ENCODE peak calls at places on chromosome 10, in seven cellular contexts. One of them, this sample, is unnamed. For H3K36me3, the result is how much of the 10 kb centered on the place peaks cover.

GRCh38 chr10:778626-779330 is 89.3 kb upstream of the DIP2C start:
- DNase-seq in cardiac muscle cell: no peak
- DNase-seq in SK-N-SH: peak
- DNase-seq in adrenal gland: peak
- DNase-seq in fibroblast of lung: peak
- DNase-seq in RWPE2: no peak
- DNase-seq in kidney: no peak
- DNase-seq in this sample: no peak

GRCh38 chr10:124268976-124269375 is 149.7 kb downstream of the OAT start:
- DNase-seq in cardiac muscle cell: no peak
- DNase-seq in SK-N-SH: no peak
- DNase-seq in adrenal gland: no peak
- DNase-seq in fibroblast of lung: no peak
- DNase-seq in RWPE2: peak
- DNase-seq in kidney: no peak
- DNase-seq in this sample: peak

GRCh38 chr10:35563266-35563891 is 41.8 kb upstream of the GJD4 start:
- DNase-seq in cardiac muscle cell: peak
- DNase-seq in SK-N-SH: peak
- DNase-seq in adrenal gland: peak
- DNase-seq in fibroblast of lung: peak
- DNase-seq in RWPE2: no peak
- DNase-seq in kidney: no peak
- DNase-seq in this sample: peak

GRCh38 chr10:117723343-117723742 is 180.8 kb downstream of the EMX2 start:
- DNase-seq in cardiac muscle cell: no peak
- DNase-seq in SK-N-SH: no peak
- DNase-seq in adrenal gland: no peak
- DNase-seq in fibroblast of lung: no peak
- DNase-seq in RWPE2: no peak
- DNase-seq in kidney: no peak
- DNase-seq in this sample: no peak

GRCh38 chr10:59965899-59966650 is 59.7 kb upstream of the CCDC6 start:
- DNase-seq in cardiac muscle cell: no peak
- DNase-seq in SK-N-SH: peak
- DNase-seq in adrenal gland: no peak
- DNase-seq in fibroblast of lung: no peak
- DNase-seq in RWPE2: no peak
- DNase-seq in kidney: no peak
- DNase-seq in this sample: no peak

GRCh38 chr10:129765664-129766550 is 198.2 kb downstream of the EBF3 start:
- DNase-seq in cardiac muscle cell: no peak
- DNase-seq in SK-N-SH: no peak
- DNase-seq in adrenal gland: no peak
- DNase-seq in fibroblast of lung: no peak
- DNase-seq in RWPE2: no peak
- DNase-seq in kidney: peak
- DNase-seq in this sample: peak

GRCh38 chr10:69716711-69717560 is 84.8 kb upstream of the COL13A1 start:
- DNase-seq in cardiac muscle cell: peak
- DNase-seq in SK-N-SH: peak
- DNase-seq in adrenal gland: peak
- DNase-seq in fibroblast of lung: peak
- DNase-seq in RWPE2: no peak
- DNase-seq in kidney: no peak
- DNase-seq in this sample: no peak

GRCh38 chr10:49144021-49144720 is 10.3 kb upstream of the FAM170B start:
- DNase-seq in cardiac muscle cell: no peak
- DNase-seq in SK-N-SH: peak
- DNase-seq in adrenal gland: no peak
- DNase-seq in fibroblast of lung: no peak
- DNase-seq in RWPE2: no peak
- DNase-seq in kidney: no peak
- DNase-seq in this sample: no peak

GRCh38 chr10:77618117-77618516 is 19.5 kb downstream of the KCNMA1 start:
- DNase-seq in cardiac muscle cell: no peak
- DNase-seq in SK-N-SH: no peak
- DNase-seq in adrenal gland: no peak
- DNase-seq in fibroblast of lung: no peak
- DNase-seq in RWPE2: no peak
- DNase-seq in kidney: no peak
- DNase-seq in this sample: no peak

GRCh38 chr10:38043516-38043915 is 33.0 kb downstream of the ZNF33A start:
- DNase-seq in cardiac muscle cell: no peak
- DNase-seq in SK-N-SH: no peak
- DNase-seq in adrenal gland: no peak
- DNase-seq in fibroblast of lung: no peak
- DNase-seq in RWPE2: no peak
- DNase-seq in kidney: no peak
- DNase-seq in this sample: no peak

GRCh38 chr10:74923556-74923955 is 97.2 kb downstream of the KAT6B start:
- DNase-seq in cardiac muscle cell: no peak
- DNase-seq in SK-N-SH: no peak
- DNase-seq in adrenal gland: no peak
- DNase-seq in fibroblast of lung: no peak
- DNase-seq in RWPE2: no peak
- DNase-seq in kidney: no peak
- DNase-seq in this sample: no peak

GRCh38 chr10:64102264-64102633 is 581.0 kb downstream of the REEP3 start:
- DNase-seq in cardiac muscle cell: no peak
- DNase-seq in SK-N-SH: no peak
- DNase-seq in adrenal gland: no peak
- DNase-seq in fibroblast of lung: no peak
- DNase-seq in RWPE2: no peak
- DNase-seq in kidney: no peak
- DNase-seq in this sample: no peak

GRCh38 chr10:96687317-96688012 is 32.8 kb downstream of the PIK3AP1 start:
- DNase-seq in cardiac muscle cell: no peak
- DNase-seq in SK-N-SH: no peak
- DNase-seq in adrenal gland: no peak
- DNase-seq in fibroblast of lung: no peak
- DNase-seq in RWPE2: no peak
- DNase-seq in kidney: no peak
- DNase-seq in this sample: no peak

GRCh38 chr10:30736685-30737232 is 107.2 kb upstream of the LYZL2 start:
- DNase-seq in cardiac muscle cell: peak
- DNase-seq in SK-N-SH: no peak
- DNase-seq in adrenal gland: peak
- DNase-seq in fibroblast of lung: peak
- DNase-seq in RWPE2: no peak
- DNase-seq in kidney: no peak
- DNase-seq in this sample: no peak

GRCh38 chr10:45421231-45422097 is 47.4 kb downstream of the ALOX5 start:
- DNase-seq in cardiac muscle cell: no peak
- DNase-seq in SK-N-SH: no peak
- DNase-seq in adrenal gland: no peak
- DNase-seq in fibroblast of lung: no peak
- DNase-seq in RWPE2: no peak
- DNase-seq in kidney: no peak
- DNase-seq in this sample: peak

DNA sequence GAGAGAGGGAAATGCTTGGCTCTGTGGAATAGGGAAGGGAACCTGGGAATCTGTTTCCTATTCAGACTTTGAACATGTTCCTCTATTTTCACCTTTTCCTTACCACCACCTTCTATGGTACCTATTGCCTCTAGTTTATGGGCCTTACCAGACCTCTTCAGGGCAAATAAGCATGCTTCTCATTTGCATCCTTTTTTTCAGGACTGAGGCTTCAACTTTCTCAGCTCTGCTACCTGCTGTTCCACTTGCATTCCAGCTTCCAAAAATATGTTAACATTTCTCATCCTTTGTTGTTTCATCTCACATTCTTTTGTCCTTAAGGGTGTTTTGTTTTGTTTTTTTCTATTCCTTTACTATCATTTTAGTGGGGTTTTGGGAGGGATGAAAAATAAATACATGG is 77.9 kb upstream of the MXI1 start:
- DNase-seq in cardiac muscle cell: no peak
- DNase-seq in SK-N-SH: no peak
- DNase-seq in adrenal gland: no peak
- DNase-seq in fibroblast of lung: no peak
- DNase-seq in RWPE2: no peak
- DNase-seq in kidney: no peak
- DNase-seq in this sample: no peak
- H3K36me3 ChIP-seq in cardiac muscle cell: half or more
- H3K36me3 ChIP-seq in SK-N-SH: half or more
- H3K36me3 ChIP-seq in adrenal gland: under half
- H3K36me3 ChIP-seq in fibroblast of lung: under half
- H3K36me3 ChIP-seq in RWPE2: under half
- H3K36me3 ChIP-seq in kidney: under half
- H3K36me3 ChIP-seq in this sample: half or more

DNA sequence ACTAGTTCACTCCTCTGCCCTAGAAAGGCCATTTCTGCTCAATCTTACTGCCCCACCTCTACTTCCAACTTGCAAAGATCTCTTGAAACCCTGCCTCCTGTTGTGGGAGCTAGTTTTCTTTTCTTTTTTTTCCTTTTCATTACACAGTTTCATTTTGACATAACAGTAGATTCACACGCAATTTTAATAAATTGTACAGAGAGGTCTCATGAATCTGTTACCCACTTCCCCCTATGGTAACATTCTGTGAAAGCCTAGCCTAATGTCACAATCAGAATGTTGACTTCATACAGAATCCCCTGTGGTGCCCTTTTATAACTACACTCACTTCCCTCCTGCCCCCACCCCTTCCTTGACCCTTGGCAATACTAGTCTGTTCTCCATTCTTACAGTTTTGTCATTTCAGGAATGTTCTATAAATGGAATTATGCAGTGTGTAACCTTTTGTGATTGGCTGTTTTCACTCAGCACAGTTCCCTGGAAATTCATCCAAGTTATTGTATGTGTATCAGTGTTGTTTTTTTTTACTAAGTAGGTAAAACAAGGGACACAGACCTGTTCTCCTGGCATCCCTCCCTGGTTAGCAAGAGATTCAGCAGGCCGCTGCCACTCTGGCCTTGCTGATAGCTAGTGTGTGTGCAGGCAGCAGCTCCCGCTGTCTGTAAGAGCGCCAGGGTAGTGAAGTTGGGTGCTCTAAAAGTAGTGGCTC is 21.5 kb downstream of the CHST3 start:
- DNase-seq in cardiac muscle cell: peak
- DNase-seq in SK-N-SH: no peak
- DNase-seq in adrenal gland: peak
- DNase-seq in fibroblast of lung: peak
- DNase-seq in RWPE2: no peak
- DNase-seq in kidney: peak
- DNase-seq in this sample: no peak
- TF ChIP-seq CTCF in cardiac muscle cell: peak
- TF ChIP-seq CTCF in SK-N-SH: no peak
- TF ChIP-seq CTCF in adrenal gland: peak
- TF ChIP-seq CTCF in fibroblast of lung: no peak
- TF ChIP-seq CTCF in RWPE2: no peak
- TF ChIP-seq CTCF in kidney: no peak
- TF ChIP-seq CTCF in this sample: peak

GRCh38 chr10:113905756-113906155 is 51.3 kb downstream of the NHLRC2 start:
- DNase-seq in cardiac muscle cell: no peak
- DNase-seq in SK-N-SH: no peak
- DNase-seq in adrenal gland: no peak
- DNase-seq in fibroblast of lung: no peak
- DNase-seq in RWPE2: no peak
- DNase-seq in kidney: no peak
- DNase-seq in this sample: no peak
- H3K36me3 ChIP-seq in cardiac muscle cell: under half
- H3K36me3 ChIP-seq in SK-N-SH: half or more
- H3K36me3 ChIP-seq in adrenal gland: half or more
- H3K36me3 ChIP-seq in fibroblast of lung: under half
- H3K36me3 ChIP-seq in RWPE2: half or more
- H3K36me3 ChIP-seq in kidney: under half
- H3K36me3 ChIP-seq in this sample: under half

GRCh38 chr10:26887611-26888215 is 27.0 kb upstream of the ABI1 start:
- DNase-seq in cardiac muscle cell: no peak
- DNase-seq in SK-N-SH: no peak
- DNase-seq in adrenal gland: no peak
- DNase-seq in fibroblast of lung: peak
- DNase-seq in RWPE2: no peak
- DNase-seq in kidney: no peak
- DNase-seq in this sample: no peak

GRCh38 chr10:26890956-26891355 is 30.2 kb upstream of the ABI1 start:
- DNase-seq in cardiac muscle cell: peak
- DNase-seq in SK-N-SH: peak
- DNase-seq in adrenal gland: peak
- DNase-seq in fibroblast of lung: peak
- DNase-seq in RWPE2: no peak
- DNase-seq in kidney: no peak
- DNase-seq in this sample: no peak
- TF ChIP-seq CTCF in cardiac muscle cell: peak
- TF ChIP-seq CTCF in SK-N-SH: peak
- TF ChIP-seq CTCF in adrenal gland: peak
- TF ChIP-seq CTCF in fibroblast of lung: peak
- TF ChIP-seq CTCF in RWPE2: peak
- TF ChIP-seq CTCF in kidney: peak
- TF ChIP-seq CTCF in this sample: peak

GRCh38 chr10:15112657-15113056 is 15.5 kb downstream of the RPP38 start:
- DNase-seq in cardiac muscle cell: no peak
- DNase-seq in SK-N-SH: no peak
- DNase-seq in adrenal gland: no peak
- DNase-seq in fibroblast of lung: no peak
- DNase-seq in RWPE2: no peak
- DNase-seq in kidney: peak
- DNase-seq in this sample: no peak
- H3K36me3 ChIP-seq in cardiac muscle cell: under half
- H3K36me3 ChIP-seq in SK-N-SH: under half
- H3K36me3 ChIP-seq in adrenal gland: under half
- H3K36me3 ChIP-seq in fibroblast of lung: under half
- H3K36me3 ChIP-seq in RWPE2: under half
- H3K36me3 ChIP-seq in kidney: under half
- H3K36me3 ChIP-seq in this sample: under half

This sample was measured in spleen.